ENCODE peak calls at places on chromosomes 6 and 20, in seven cellular contexts. U is NCI-H2029 treated with DMSO at 0.1 percent for 48 hours; V is endothelial cell; N is heart left ventricle; E is WERI-Rb-1; S is stimulated activated CD8-positive, alpha-beta memory T cell treated with anti-CD3 and anti-CD28 coated beads, Interleukin-7, amount 100 ng/mL, for 24 hours; H is NCI-H1092 treated with DMSO at 0.1 percent for 48 hours. Z is an unnamed sample.

GRCh38 chr6:167470101-167470835 is 145.4 kb downstream of the TTLL2 start:
- DNase-seq in U (no peak), V (no peak), N (no peak), E (peak), S (no peak), H (no peak), Z (no peak)

GRCh38 chr6:37321101-37321500 is 32.7 kb upstream of the RNF8 start:
- DNase-seq in U (no peak), V (no peak), N (no peak), E (peak), S (no peak), H (no peak), Z (no peak)

GRCh38 chr6:48151142-48151541 is 40.1 kb upstream of the PTCHD4 start:
- DNase-seq in U (no peak), V (no peak), N (no peak), E (no peak), S (no peak), H (no peak), Z (no peak)

GRCh38 chr6:1527098-1527497 is 82.6 kb upstream of the FOXC1 start:
- DNase-seq in U (peak), V (peak), N (peak), E (no peak), S (no peak), H (no peak), Z (peak)

GRCh38 chr6:169780571-169781091 is 29.2 kb downstream of the ERMARD start:
- DNase-seq in U (no peak), V (no peak), N (no peak), E (no peak), S (no peak), H (no peak), Z (no peak)

GRCh38 chr20:35111141-35111888 is 18.7 kb upstream of the TRPC4AP start:
- DNase-seq in U (no peak), V (no peak), N (no peak), E (no peak), S (no peak), H (no peak), Z (no peak)

GRCh38 chr6:123393333-123393732 is 243.4 kb downstream of the TRDN start:
- DNase-seq in U (peak), V (no peak), N (no peak), E (no peak), S (no peak), H (peak), Z (no peak)

GRCh38 chr6:47479156-47479541 is 1.6 kb downstream of the CD2AP start:
- DNase-seq in U (no peak), V (no peak), N (no peak), E (no peak), S (no peak), H (no peak), Z (no peak)

GRCh38 chr6:373773-374724 is 17.5 kb upstream of the IRF4 start:
- DNase-seq in U (no peak), V (no peak), N (no peak), E (no peak), S (no peak), H (no peak), Z (no peak)

Z was measured in nephron progenitor cell.